ENCODE peak calls at places on chromosome 12, in four cellular contexts. J is A549, S is K562, I is GM12878. M is an unnamed sample.

GRCh38 chr12:30330565-30330964 is 365.1 kb downstream of the IPO8 start:
- DNase-seq in J (no peak), S (no peak), I (no peak), M (no peak)

GRCh38 chr12:126668538-126668937 is 1598.4 kb upstream of the TMEM132C start:
- DNase-seq in J (no peak), S (no peak), I (no peak), M (no peak)

GRCh38 chr12:114888928-114889327 is 205.0 kb upstream of the TBX3 start:
- DNase-seq in J (no peak), S (no peak), I (no peak), M (no peak)

GRCh38 chr12:62210422-62210821 is 49.8 kb upstream of the USP15 start:
- DNase-seq in J (peak), S (peak), I (no peak), M (peak)

GRCh38 chr12:18045446-18046001 is 44.5 kb downstream of the RERGL start:
- DNase-seq in J (no peak), S (peak), I (no peak), M (no peak)

GRCh38 chr12:1332327-1332726 is 262.1 kb downstream of the FBXL14 start:
- DNase-seq in J (no peak), S (no peak), I (no peak), M (no peak)

GRCh38 chr12:1126089-1126488 is 135.1 kb downstream of the ERC1 start:
- DNase-seq in J (no peak), S (no peak), I (no peak), M (no peak)

GRCh38 chr12:71237128-71237527 is 79.3 kb upstream of the TSPAN8 start:
- DNase-seq in J (no peak), S (no peak), I (no peak), M (no peak)

GRCh38 chr12:59620326-59620725 is 24.5 kb downstream of the SLC16A7 start:
- DNase-seq in J (no peak), S (no peak), I (no peak), M (no peak)

GRCh38 chr12:25388216-25388615 is 137.5 kb upstream of the KRAS start:
- DNase-seq in J (no peak), S (no peak), I (no peak), M (no peak)

GRCh38 chr12:65334534-65334933 is 56.1 kb downstream of the MSRB3 start:
- DNase-seq in J (no peak), S (no peak), I (no peak), M (no peak)

GRCh38 chr12:29234965-29235364 is 85.9 kb downstream of the FAR2 start:
- DNase-seq in J (no peak), S (no peak), I (no peak), M (no peak)

GRCh38 chr12:49667319-49668090 is 39.7 kb downstream of the FMNL3 start:
- DNase-seq in J (no peak), S (no peak), I (no peak), M (no peak)

GRCh38 chr12:90199008-90199407 is 490.4 kb upstream of the ATP2B1 start:
- DNase-seq in J (no peak), S (no peak), I (no peak), M (no peak)

GRCh38 chr12:132161046-132161781 is 17.0 kb downstream of the NOC4L start:
- DNase-seq in J (no peak), S (no peak), I (no peak), M (no peak)

GRCh38 chr12:8658361-8658760 is 4.3 kb downstream of the MFAP5 start:
- DNase-seq in J (no peak), S (no peak), I (no peak), M (no peak)

GRCh38 chr12:101925352-101925751 is 48.0 kb downstream of the DRAM1 start:
- DNase-seq in J (peak), S (no peak), I (no peak), M (no peak)

GRCh38 chr12:6554168-6554989 is 1.5 kb downstream of the IFFO1 start:
- DNase-seq in J (peak), S (peak), I (no peak), M (peak)

GRCh38 chr12:116067892-116068291 is 209.6 kb downstream of the MED13L start:
- DNase-seq in J (no peak), S (no peak), I (no peak), M (no peak)

GRCh38 chr12:48105321-48105866 is 485 bp downstream of the SENP1 start:
- DNase-seq in J (peak), S (no peak), I (peak), M (no peak)

GRCh38 chr12:25591132-25591531 is 38.0 kb upstream of the LMNTD1 start:
- DNase-seq in J (no peak), S (no peak), I (no peak), M (peak)

GRCh38 chr12:132439333-132439904 is 50.5 kb upstream of the FBRSL1 start:
- DNase-seq in J (no peak), S (no peak), I (no peak), M (no peak)

GRCh38 chr12:64256166-64256800 is 34.2 kb upstream of the KICS2 start:
- DNase-seq in J (no peak), S (peak), I (no peak), M (no peak)

GRCh38 chr12:100867639-100868393 is 73.2 kb downstream of the ANO4 start:
- DNase-seq in J (no peak), S (no peak), I (no peak), M (no peak)

GRCh38 chr12:110023634-110024023 is 24.4 kb downstream of the ANKRD13A start:
- DNase-seq in J (no peak), S (no peak), I (no peak), M (no peak)

GRCh38 chr12:24133385-24133784 is 183.9 kb upstream of the SOX5 start:
- DNase-seq in J (no peak), S (no peak), I (peak), M (peak)

GRCh38 chr12:75551477-75551876 is 40.1 kb upstream of the KRR1 start:
- DNase-seq in J (no peak), S (no peak), I (no peak), M (no peak)

GRCh38 chr12:20695232-20695631 is at the start of gene SLCO1C1:
- DNase-seq in J (no peak), S (no peak), I (no peak), M (peak)

GRCh38 chr12:54603872-54604271 is 15.4 kb upstream of the PPP1R1A start:
- DNase-seq in J (no peak), S (no peak), I (no peak), M (no peak)

GRCh38 chr12:54602661-54603060 is 14.2 kb upstream of the PPP1R1A start:
- DNase-seq in J (no peak), S (no peak), I (no peak), M (no peak)

GRCh38 chr12:54604436-54604835 is 16.0 kb upstream of the PPP1R1A start:
- DNase-seq in J (no peak), S (no peak), I (no peak), M (no peak)

GRCh38 chr12:54603173-54603814 is 14.8 kb upstream of the PPP1R1A start:
- DNase-seq in J (peak), S (peak), I (peak), M (peak)

DNA sequence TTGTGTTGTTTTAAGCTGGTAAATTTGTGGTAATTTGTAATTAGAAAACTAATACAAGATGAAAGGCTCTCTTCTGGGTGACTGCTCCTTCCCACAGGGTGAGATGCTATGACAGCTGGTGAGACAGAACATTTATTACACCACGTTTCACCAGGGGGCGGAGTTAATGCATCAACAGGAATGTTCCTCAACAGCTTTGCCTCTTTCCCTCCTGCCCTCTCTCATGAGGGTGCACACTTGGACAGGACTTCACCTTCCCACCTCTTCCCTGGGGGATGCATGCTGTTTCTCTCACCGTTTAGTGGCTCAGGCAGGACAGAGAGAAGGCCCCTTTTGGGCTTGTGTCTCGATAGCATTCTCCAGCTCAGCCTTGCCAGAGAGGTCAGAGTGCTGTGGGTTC is 13.4 kb upstream of the PPP1R1A start:
- DNase-seq in J (no peak), S (no peak), I (no peak), M (no peak)
- TF ChIP-seq ESRRA in J (no peak), S (no peak), I (no peak), M (no peak)

GRCh38 chr12:56082967-56083366 is 3.0 kb downstream of the ERBB3 start:
- DNase-seq in J (no peak), S (no peak), I (no peak), M (no peak)

GRCh38 chr12:56086096-56086495 is 6.1 kb downstream of the ERBB3 start:
- DNase-seq in J (no peak), S (no peak), I (no peak), M (no peak)

GRCh38 chr12:56084958-56085543 is 5.1 kb downstream of the ERBB3 start:
- DNase-seq in J (peak), S (peak), I (no peak), M (peak)

GRCh38 chr12:56086608-56087007 is 6.6 kb downstream of the ERBB3 start:
- DNase-seq in J (no peak), S (no peak), I (no peak), M (no peak)

DNA sequence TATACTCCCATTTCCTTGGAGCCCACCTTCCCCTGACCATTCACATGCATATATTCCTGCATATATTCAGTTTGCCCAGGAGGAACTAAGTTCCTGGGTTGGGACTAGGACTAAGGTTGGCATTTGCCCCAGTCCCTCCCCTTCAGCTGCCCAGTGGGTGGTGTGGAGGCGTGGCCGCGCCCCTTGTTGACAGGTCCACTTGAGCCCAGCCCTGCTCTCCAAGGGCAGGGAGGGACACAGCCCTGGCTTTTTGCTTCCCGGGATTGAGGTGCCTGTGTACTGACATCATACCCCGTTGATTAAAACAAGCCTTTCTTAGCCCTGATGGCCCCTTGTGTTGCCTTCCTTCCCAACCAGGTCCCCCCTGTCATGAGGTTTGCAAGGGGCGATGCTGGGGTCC is 7.3 kb downstream of the ERBB3 start:
- DNase-seq in J (no peak), S (no peak), I (no peak), M (peak)
- TF ChIP-seq ESRRA in J (no peak), S (no peak), I (no peak), M (no peak)

GRCh38 chr12:105933671-105934665 is 204.8 kb downstream of the NUAK1 start:
- DNase-seq in J (peak), S (no peak), I (no peak), M (no peak)
- TF ChIP-seq ESRRA in J (no peak), S (no peak), I (no peak), M (no peak)

DNA sequence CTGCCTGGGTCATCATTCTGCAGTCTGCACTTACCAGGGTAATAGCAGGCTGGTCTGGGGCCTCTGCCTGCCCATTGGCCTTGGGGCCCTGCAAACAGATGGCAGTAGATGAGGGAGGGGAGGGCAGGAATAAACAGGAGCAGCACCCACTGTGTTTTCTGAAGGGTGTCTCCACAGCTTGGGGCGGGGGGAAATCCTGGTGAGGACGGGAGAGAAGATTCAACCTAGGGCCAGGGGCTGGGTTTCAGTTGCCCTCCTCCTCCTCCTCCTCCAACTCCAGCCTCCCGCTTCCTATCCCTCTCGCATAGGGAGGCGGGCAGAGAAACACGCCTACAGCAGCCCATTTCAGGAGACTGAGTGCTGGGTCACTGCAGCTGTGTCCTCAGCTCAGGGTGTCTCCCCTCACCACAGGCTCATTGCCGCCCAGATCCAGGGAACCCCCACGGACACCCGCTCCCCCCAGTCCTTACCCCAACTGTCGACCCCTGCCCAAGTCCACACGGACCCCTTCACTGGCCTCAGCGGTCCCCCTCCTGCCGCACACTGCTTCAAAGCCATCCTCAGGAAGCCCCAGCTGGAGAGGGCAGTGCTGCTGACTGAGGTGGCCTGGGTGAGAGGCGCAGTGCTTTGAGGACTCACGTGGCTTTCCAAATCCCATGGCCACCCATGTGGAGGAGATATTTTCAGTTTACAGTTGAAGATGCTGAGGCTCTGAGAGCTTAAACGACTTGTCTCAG is 9.1 kb upstream of the KRT80 start:
- DNase-seq in J (no peak), S (no peak), I (no peak), M (no peak)
- TF ChIP-seq ESRRA in J (no peak), S (no peak), I (no peak), M (no peak)

GRCh38 chr12:15787801-15788200 is 1.4 kb downstream of the EPS8 start:
- DNase-seq in J (no peak), S (no peak), I (no peak), M (no peak)

GRCh38 chr12:15794196-15794595 is 5.0 kb upstream of the EPS8 start:
- DNase-seq in J (no peak), S (no peak), I (no peak), M (no peak)

GRCh38 chr12:15789215-15790171 is at the start of gene EPS8:
- DNase-seq in J (peak), S (no peak), I (peak), M (peak)

GRCh38 chr12:15783288-15783687 is 5.9 kb downstream of the EPS8 start:
- DNase-seq in J (no peak), S (no peak), I (no peak), M (no peak)

DNA sequence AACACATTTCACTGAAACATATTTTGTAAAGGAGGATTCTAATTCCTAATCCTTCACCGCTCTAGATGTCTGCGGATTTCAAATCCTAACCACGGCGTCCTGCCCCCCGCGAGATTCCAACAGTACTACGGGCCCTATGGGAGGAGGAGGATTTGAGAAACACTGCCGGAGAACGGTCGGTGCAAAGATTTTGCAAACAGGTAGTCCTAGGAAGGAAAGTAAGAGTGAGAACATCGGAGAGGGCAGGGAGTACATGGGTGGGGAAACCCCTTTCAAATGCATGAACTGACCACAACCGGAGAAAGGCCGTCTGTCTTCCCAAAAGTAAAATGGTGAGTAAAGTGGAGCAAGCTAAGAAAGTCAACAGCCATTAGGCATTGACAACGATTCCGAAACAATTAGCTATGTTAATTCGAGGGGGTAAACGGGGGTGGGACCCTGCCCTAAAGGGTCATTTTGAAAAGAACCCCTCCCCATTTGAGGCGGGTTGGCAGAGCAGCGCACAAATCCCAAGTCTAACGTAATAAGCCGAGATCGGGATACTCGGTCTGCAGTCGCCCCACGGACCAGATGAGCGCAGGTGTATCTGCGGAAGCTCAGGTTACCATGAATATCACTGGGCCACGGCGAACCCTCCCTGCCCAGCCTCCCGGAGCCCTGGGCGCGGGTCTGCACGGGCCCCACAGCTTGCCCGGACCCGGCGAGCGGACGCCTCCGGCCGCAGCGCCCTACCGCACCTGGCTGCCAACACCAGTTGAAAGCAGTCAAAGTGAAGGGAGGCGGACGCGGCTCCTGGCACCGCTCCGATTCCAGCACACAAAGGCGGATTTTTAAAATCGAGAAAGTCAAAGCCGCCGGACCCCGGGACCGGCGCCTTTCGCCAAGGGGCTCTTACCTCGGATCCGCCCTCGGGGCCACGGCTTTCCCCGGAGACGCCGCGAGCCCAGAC is 648 bp downstream of the EPS8 start:
- DNase-seq in J (peak), S (no peak), I (peak), M (peak)
- TF ChIP-seq ESRRA in J (no peak), S (no peak), I (no peak), M (no peak)

GRCh38 chr12:88153959-88154358 is 11.9 kb downstream of the TMTC3 start:
- DNase-seq in J (no peak), S (no peak), I (no peak), M (no peak)
- TF ChIP-seq ESRRA in J (no peak), S (no peak), I (no peak), M (no peak)

GRCh38 chr12:104567832-104568490 is 111.2 kb downstream of the CHST11 start:
- DNase-seq in J (no peak), S (no peak), I (no peak), M (no peak)

GRCh38 chr12:104570174-104570907 is 113.6 kb downstream of the CHST11 start:
- DNase-seq in J (no peak), S (no peak), I (no peak), M (no peak)

GRCh38 chr12:104568881-104569280 is 112.1 kb downstream of the CHST11 start:
- DNase-seq in J (no peak), S (no peak), I (no peak), M (no peak)

GRCh38 chr12:104571328-104571727 is 114.6 kb downstream of the CHST11 start:
- DNase-seq in J (no peak), S (no peak), I (peak), M (no peak)

GRCh38 chr12:104569348-104570173 is 112.8 kb downstream of the CHST11 start:
- DNase-seq in J (no peak), S (no peak), I (peak), M (no peak)
- TF ChIP-seq ESRRA in J (no peak), S (no peak), I (no peak), M (no peak)

GRCh38 chr12:43180242-43180641 is 371.8 kb downstream of the ADAMTS20 start:
- DNase-seq in J (no peak), S (no peak), I (no peak), M (no peak)
- TF ChIP-seq ESRRA in J (no peak), S (no peak), I (no peak), M (no peak)

GRCh38 chr12:93944196-93944595 is 204.2 kb upstream of the PLXNC1 start:
- DNase-seq in J (no peak), S (no peak), I (no peak), M (no peak)
- TF ChIP-seq ESRRA in J (no peak), S (no peak), I (no peak), M (no peak)

M was measured in WTC11.